ENCODE peak calls at places on chromosome 16, in nine cellular contexts. J is spleen, B is cardiac fibroblast, K is heart left ventricle, N is cardiac muscle cell, S is A549, Q is gastrocnemius medialis, L is epithelial cell of esophagus, A is GM23338. E is an unnamed sample.

GRCh38 chr16:85090873-85091521 is 21.3 kb downstream of the CIBAR2 start:
- DNase-seq in S (no peak), K (no peak), B (peak; percentile 26), N (peak; percentile 54), L (no peak), A (no peak), Q (no peak), J (no peak), E (no peak)

GRCh38 chr16:80046848-80047247 is 446.3 kb upstream of the MAF start:
- DNase-seq in J (no peak), A (no peak), K (no peak), N (no peak), Q (no peak), S (no peak), L (no peak), B (no peak), E (no peak)

GRCh38 chr16:3960049-3960809 is 79.7 kb upstream of the CREBBP start:
- DNase-seq in N (no peak), S (peak; percentile 63), J (no peak), A (no peak), Q (no peak), B (no peak), K (no peak), L (peak; percentile 32), E (no peak)

GRCh38 chr16:785563-786535 is 2.3 kb downstream of the RPUSD1 start:
- DNase-seq in K (peak; percentile 87), L (peak; percentile 71), Q (peak; percentile 17), B (peak; percentile 61), S (peak; percentile 74), A (peak; percentile 93), J (peak; percentile 93), N (peak; percentile 64), E (no peak)

GRCh38 chr16:53745753-53746258 is 41.9 kb downstream of the FTO start:
- DNase-seq in N (peak; percentile 10), L (peak; percentile 90), Q (no peak), B (peak; percentile 31), A (peak; percentile 50), S (no peak), J (no peak), K (no peak), E (no peak)

GRCh38 chr16:66845791-66846221 is 1.6 kb downstream of the CA7 start:
- DNase-seq in N (no peak), J (no peak), S (no peak), A (no peak), L (no peak), Q (no peak), B (no peak), K (no peak), E (no peak)

GRCh38 chr16:80158766-80159165 is 382.0 kb upstream of the DYNLRB2 start:
- DNase-seq in L (peak; percentile 91), S (peak; percentile 12), J (no peak), N (no peak), K (no peak), A (no peak), Q (no peak), B (no peak), E (no peak)

GRCh38 chr16:79045191-79045590 is 555.3 kb downstream of the MAF start:
- DNase-seq in B (no peak), L (no peak), N (no peak), A (no peak), J (no peak), K (no peak), S (no peak), Q (no peak), E (no peak)

GRCh38 chr16:67150058-67150832 is 553 bp downstream of the B3GNT9 start:
- DNase-seq in N (peak; percentile 90), J (peak; percentile 79), K (peak; percentile 83), B (peak; percentile 83), S (peak; percentile 51), Q (no peak), L (peak; percentile 42), A (peak; percentile 83), E (no peak)

GRCh38 chr16:48321307-48322036 is 63.7 kb downstream of the SIAH1 start:
- DNase-seq in N (peak; percentile 56), K (no peak), J (no peak), B (peak; percentile 31), A (no peak), Q (no peak), S (no peak), L (peak; percentile 68), E (no peak)

GRCh38 chr16:24988593-24989338 is 26.4 kb downstream of the ARHGAP17 start:
- DNase-seq in K (no peak), N (peak; percentile 79), L (peak; percentile 85), S (peak; percentile 30), Q (no peak), A (no peak), J (no peak), B (peak; percentile 81), E (no peak)

GRCh38 chr16:9225527-9226316 is 134.3 kb downstream of the HAPSTR1 start:
- DNase-seq in B (no peak), A (peak; percentile 78), N (peak; percentile 2), Q (no peak), L (no peak), S (no peak), J (no peak), K (no peak), E (no peak)
- TF ChIP-seq CTCF in B (no peak), A (peak; percentile 70), N (no peak), Q (no peak), L (no peak), S (peak; percentile 11), J (no peak), K (peak; percentile 10), E (peak; percentile 67)

GRCh38 chr16:21560462-21560861 is 38.9 kb upstream of the METTL9 start:
- DNase-seq in B (no peak), J (peak; percentile 8), N (no peak), K (no peak), L (no peak), A (no peak), Q (no peak), S (no peak), E (no peak)

DNA sequence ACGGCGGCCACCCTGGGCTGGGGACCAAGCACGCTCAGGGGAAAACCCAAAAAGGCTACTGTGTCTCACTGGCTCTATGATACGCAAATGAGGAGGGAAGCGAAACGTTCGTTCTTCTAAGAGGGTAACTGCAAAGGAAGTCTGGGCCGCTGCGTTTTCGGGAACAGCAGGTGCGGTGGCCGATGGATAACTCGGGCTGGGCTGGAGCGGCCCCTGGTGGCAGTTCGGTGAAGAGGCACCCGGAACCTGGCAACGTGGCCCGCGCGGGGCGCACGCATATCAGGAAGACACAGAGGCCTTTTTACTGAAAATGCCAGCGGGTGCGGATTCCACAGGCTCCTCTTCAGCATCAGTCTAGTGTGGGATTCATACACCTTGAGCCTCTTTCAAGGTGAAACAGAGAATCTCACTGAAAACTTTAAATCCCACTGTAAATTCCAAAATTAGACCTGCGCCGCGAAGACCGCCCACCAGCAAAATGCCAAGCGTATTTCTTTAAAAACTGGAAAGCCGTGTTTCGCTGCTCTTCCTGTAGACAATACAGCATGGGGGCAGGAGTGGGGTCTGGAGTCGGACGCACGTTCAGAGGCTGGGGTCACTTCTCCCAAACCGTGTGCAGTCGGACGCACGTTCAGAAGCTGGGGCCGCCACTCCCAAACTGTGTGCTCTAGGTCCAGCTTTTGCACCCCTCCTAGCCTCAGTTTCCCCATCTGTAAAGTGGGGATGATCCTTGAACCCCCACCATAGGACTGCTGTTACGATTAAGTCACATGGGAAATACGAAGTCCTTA is 44.4 kb upstream of the METTL9 start:
- DNase-seq in S (peak; percentile 74), K (peak; percentile 96), J (peak; percentile 99), L (peak; percentile 82), Q (peak; percentile 80), B (peak; percentile 79), A (peak; percentile 99), N (peak; percentile 83), E (peak; percentile 97)
- H3K4me3 ChIP-seq in S (no peak overlapping the region), K (no peak overlapping the region), J (no peak overlapping the region), L (no peak overlapping the region), Q (peak overlapping the region; percentile 41), B (no peak overlapping the region), A (peak overlapping the region; percentile 38), N (no peak overlapping the region), E (peak overlapping the region; percentile 44)

GRCh38 chr16:56709686-56710040 is 20.3 kb upstream of the NUP93 start:
- DNase-seq in N (no peak), B (no peak), J (no peak), S (no peak), Q (no peak), K (no peak), A (no peak), L (no peak), E (no peak)

GRCh38 chr16:56708418-56708817 is 21.5 kb upstream of the NUP93 start:
- DNase-seq in A (peak; percentile 18), B (no peak), S (no peak), Q (no peak), L (no peak), K (no peak), N (no peak), J (no peak), E (no peak)

GRCh38 chr16:56711862-56712261 is 18.1 kb upstream of the NUP93 start:
- DNase-seq in B (no peak), S (no peak), A (no peak), Q (no peak), L (no peak), K (no peak), J (no peak), N (no peak), E (no peak)

GRCh38 chr16:56708821-56709685 is 20.9 kb upstream of the NUP93 start:
- DNase-seq in J (no peak), Q (no peak), K (no peak), S (no peak), B (no peak), N (no peak), L (peak; percentile 29), A (no peak), E (no peak)

DNA sequence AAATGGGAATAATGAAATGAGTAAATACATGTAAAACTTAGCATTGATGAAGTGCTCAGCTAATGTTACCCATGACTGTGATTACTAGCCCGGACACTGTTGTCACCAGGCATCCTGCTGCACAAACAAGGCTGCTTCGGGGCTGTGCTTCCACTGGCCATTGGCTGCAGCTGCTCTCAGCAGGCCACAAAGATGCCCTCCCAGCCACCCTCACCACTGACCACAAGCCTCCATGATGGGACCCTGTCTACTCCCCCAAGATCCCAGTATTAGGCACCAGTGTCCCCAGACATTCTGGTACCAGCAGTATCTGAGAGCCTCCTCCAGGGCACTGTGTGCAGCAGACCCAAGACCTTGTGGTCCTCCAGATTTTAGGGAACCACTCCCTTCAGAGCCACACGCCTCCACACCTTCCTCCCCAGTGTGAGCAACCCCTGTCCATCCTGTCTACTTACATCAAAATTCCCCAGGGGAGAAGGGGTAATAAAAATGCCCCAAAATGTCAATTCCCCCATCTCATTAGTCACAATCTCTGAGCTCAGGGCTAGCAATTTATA is 19.7 kb upstream of the NUP93 start:
- DNase-seq in B (no peak), A (no peak), L (no peak), N (no peak), J (no peak), K (no peak), S (no peak), Q (no peak), E (no peak)
- TF ChIP-seq CTCF in B (no peak), A (no peak), L (no peak), N (no peak), J (no peak), K (no peak), S (no peak), Q (no peak), E (no peak)

DNA sequence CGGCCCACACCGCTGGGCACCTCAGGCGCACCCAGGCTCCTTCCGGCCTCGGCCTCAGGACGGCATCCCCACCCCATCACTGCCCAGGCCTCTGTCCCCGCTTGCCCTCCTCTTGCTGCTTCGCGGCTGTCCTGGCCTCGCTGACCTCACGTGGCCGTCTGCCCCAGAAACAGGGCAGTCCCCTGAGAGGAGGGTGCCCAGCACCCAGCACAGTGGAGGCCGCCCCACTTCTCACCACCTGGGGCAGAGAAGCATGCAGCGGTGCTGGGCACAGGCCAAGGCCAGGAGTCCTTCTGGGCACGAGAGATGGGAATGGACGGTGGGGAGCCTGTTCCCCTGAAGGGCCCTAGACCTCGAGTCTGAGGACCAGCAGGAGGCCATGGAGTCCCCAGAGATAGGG is 8.9 kb downstream of the HAGH start:
- DNase-seq in K (no peak), J (peak; percentile 61), A (no peak), L (no peak), B (no peak), S (no peak), Q (no peak), N (no peak), E (no peak)
- H3K4me3 ChIP-seq in K (no peak overlapping the region), J (no peak overlapping the region), A (no peak overlapping the region), L (no peak overlapping the region), B (no peak overlapping the region), S (no peak overlapping the region), Q (no peak overlapping the region), N (no peak overlapping the region), E (no peak overlapping the region)